ENCODE peak calls at places on chromosomes 7 and 10, in five cellular contexts. S is hepatocyte; X is T-helper 2 cell; E is NCI-H2171 treated with DMSO at 0.1 percent for 48 hours; N is activated effector memory CD4-positive, alpha-beta T cell treated with Interleukin-2 at 50 U/mL for 16 hours. V is an unnamed sample.

GRCh38 chr7:28961972-28962371 is 3.8 kb upstream of the TRIL start:
- DNase-seq in S (no peak), X (no peak), E (no peak), N (no peak), V (no peak)

GRCh38 chr10:113000876-113001598 is 51.0 kb downstream of the TCF7L2 start:
- DNase-seq in S (peak; percentile 69), X (no peak), E (no peak), N (no peak), V (no peak)

GRCh38 chr10:11164806-11165590 is 147.3 kb downstream of the CELF2 start:
- DNase-seq in S (peak; percentile 50), X (no peak), E (no peak), N (peak; percentile 57), V (peak; percentile 76)

GRCh38 chr10:99551158-99551557 is 18.4 kb downstream of the NKX2-3 start:
- DNase-seq in S (no peak), X (no peak), E (peak; percentile 71), N (no peak), V (no peak)

GRCh38 chr10:93309062-93309461 is 173.1 kb downstream of the MYOF start:
- DNase-seq in S (no peak), X (no peak), E (no peak), N (no peak), V (no peak)

GRCh38 chr7:26958834-26959233 is 94.4 kb upstream of the SKAP2 start:
- DNase-seq in S (no peak), X (no peak), E (no peak), N (no peak), V (no peak)

GRCh38 chr7:27245798-27246691 is 3.4 kb downstream of the EVX1 start:
- DNase-seq in S (no peak), X (no peak), E (no peak), N (no peak), V (no peak)

GRCh38 chr7:26101471-26102151 is 50.4 kb upstream of the NFE2L3 start:
- DNase-seq in S (no peak), X (no peak), E (no peak), N (no peak), V (peak; percentile 28)

GRCh38 chr7:42479452-42480303 is 242.7 kb upstream of the GLI3 start:
- DNase-seq in S (no peak), X (no peak), E (no peak), N (no peak), V (no peak)

GRCh38 chr10:130421909-130422308 is 285.7 kb downstream of the GLRX3 start:
- DNase-seq in S (no peak), X (no peak), E (no peak), N (no peak), V (no peak)

GRCh38 chr7:108088729-108089128 is 41.4 kb downstream of the LAMB4 start:
- DNase-seq in S (no peak), X (no peak), E (no peak), N (no peak), V (no peak)

GRCh38 chr7:17530249-17530648 is 231.8 kb downstream of the AHR start:
- DNase-seq in S (peak; percentile 20), X (no peak), E (no peak), N (no peak), V (no peak)

GRCh38 chr10:90028312-90028711 is 326.9 kb downstream of the KIF20B start:
- DNase-seq in S (no peak), X (no peak), E (no peak), N (no peak), V (no peak)

GRCh38 chr10:109556399-109556798 is 366.9 kb downstream of the XPNPEP1 start:
- DNase-seq in S (no peak), X (no peak), E (no peak), N (no peak), V (no peak)

GRCh38 chr7:33886100-33886623 is 19.2 kb upstream of the BMPER start:
- DNase-seq in S (peak; percentile 26), X (no peak), E (peak; percentile 4), N (no peak), V (no peak)

GRCh38 chr7:28356619-28357018 is 55.7 kb upstream of the CREB5 start:
- DNase-seq in S (no peak), X (no peak), E (peak; percentile 10), N (no peak), V (no peak)

GRCh38 chr7:87345962-87346371 is 503 bp downstream of the CROT start:
- DNase-seq in S (peak; percentile 9), X (no peak), E (no peak), N (no peak), V (no peak)

GRCh38 chr7:76022026-76022780 is 25.6 kb downstream of the STYXL1 start:
- DNase-seq in S (no peak), X (no peak), E (no peak), N (no peak), V (no peak)

GRCh38 chr7:25897261-25897782 is 254.7 kb upstream of the NFE2L3 start:
- DNase-seq in S (no peak), X (no peak), E (no peak), N (no peak), V (no peak)

GRCh38 chr7:82506702-82507101 is 63.1 kb upstream of the CACNA2D1 start:
- DNase-seq in S (peak; percentile 26), X (no peak), E (no peak), N (no peak), V (no peak)

GRCh38 chr7:4911111-4911828 is 27.8 kb upstream of the RADIL start:
- DNase-seq in S (no peak), X (no peak), E (no peak), N (no peak), V (no peak)

GRCh38 chr7:2601065-2601464 is 30.7 kb upstream of the TTYH3 start:
- DNase-seq in S (no peak), X (no peak), E (no peak), N (no peak), V (no peak)

GRCh38 chr7:3971323-3971722 is 670.3 kb downstream of the SDK1 start:
- DNase-seq in S (no peak), X (no peak), E (no peak), N (no peak), V (no peak)

GRCh38 chr7:27099839-27100225 is 2.7 kb downstream of the HOXA2 start:
- DNase-seq in S (no peak), X (no peak), E (no peak), N (no peak), V (no peak)

GRCh38 chr7:123845823-123846216 is 851 bp downstream of the HYAL4 start:
- DNase-seq in S (no peak), X (no peak), E (no peak), N (no peak), V (no peak)

GRCh38 chr10:49050338-49050737 is 65.0 kb downstream of the VSTM4 start:
- DNase-seq in S (no peak), X (no peak), E (no peak), N (no peak), V (no peak)

GRCh38 chr10:108244443-108245228 is 1080.1 kb upstream of the SORCS1 start:
- DNase-seq in S (no peak), X (no peak), E (no peak), N (no peak), V (no peak)

GRCh38 chr7:149734514-149735075 is 38.8 kb downstream of the ZNF467 start:
- DNase-seq in S (no peak), X (no peak), E (peak; percentile 13), N (no peak), V (no peak)

GRCh38 chr10:111077715-111078504 is 1.1 kb downstream of the ADRA2A start:
- DNase-seq in S (peak; percentile 12), X (no peak), E (no peak), N (no peak), V (peak; percentile 38)

GRCh38 chr10:44334621-44335184 is 50.2 kb downstream of the CXCL12 start:
- DNase-seq in S (no peak), X (no peak), E (peak; percentile 92), N (no peak), V (no peak)

GRCh38 chr7:139889186-139889871 is 60.3 kb downstream of the TBXAS1 start:
- DNase-seq in S (no peak), X (no peak), E (no peak), N (no peak), V (no peak)

GRCh38 chr7:76352193-76352592 is 6.6 kb downstream of the YWHAG start:
- DNase-seq in S (no peak), X (no peak), E (no peak), N (no peak), V (no peak)

GRCh38 chr10:18224626-18225445 is 84.6 kb downstream of the CACNB2 start:
- DNase-seq in S (no peak), X (no peak), E (no peak), N (no peak), V (no peak)

GRCh38 chr10:17454181-17454800 is at the start of gene ST8SIA6:
- DNase-seq in S (peak; percentile 73), X (peak; percentile 24), E (no peak), N (peak; percentile 42), V (peak; percentile 41)